ENCODE peak calls at places on chromosomes 16 and 17, in nine cellular contexts. J is neural progenitor cell; A is iPS-NIHi11; C is testis; E is globus pallidus; I is stimulated activated CD8-positive, alpha-beta memory T cell treated with anti-CD3 and anti-CD28 coated beads, Interleukin-12 subunit alpha, Interleukin-12 subunit beta, amount 100 ng/mL, for 4 hours; H is activated T-helper 1 cell treated with anti-CD3 and anti-CD28 coated beads, Interleukin-2, amount 50 U/mL, for 16 hours; Z is amniotic stem cell; M is BJ. R is an unnamed sample.

GRCh38 chr17:61997649-61998048 is 67.4 kb downstream of the MED13 start:
- DNase-seq in J (no peak), A (no peak), C (no peak), E (no peak), I (no peak), H (no peak), Z (peak), M (peak), R (no peak)

GRCh38 chr16:53968454-53968853 is 264.5 kb downstream of the FTO start:
- DNase-seq in J (no peak), A (no peak), C (no peak), E (no peak), I (no peak), H (no peak), Z (no peak), M (no peak), R (no peak)

GRCh38 chr16:49886554-49887121 is 30.7 kb upstream of the ZNF423 start:
- DNase-seq in J (no peak), A (no peak), C (no peak), E (no peak), I (no peak), H (no peak), Z (no peak), M (no peak), R (no peak)

GRCh38 chr17:38925263-38925995 is at the start of gene LASP1NB:
- DNase-seq in J (peak), A (peak), C (peak), E (peak), I (peak), H (no peak), Z (no peak), M (no peak), R (peak)

GRCh38 chr17:11300738-11301137 is 59.7 kb downstream of the SHISA6 start:
- DNase-seq in J (no peak), A (no peak), C (peak), E (no peak), I (no peak), H (no peak), Z (no peak), M (no peak), R (no peak)

GRCh38 chr17:1562178-1562643 is 381 bp downstream of the PITPNA start:
- DNase-seq in J (no peak), A (peak), C (no peak), E (no peak), I (no peak), H (peak), Z (no peak), M (no peak), R (peak)

GRCh38 chr17:65123757-65124675 is 13.2 kb upstream of the RGS9 start:
- DNase-seq in J (no peak), A (no peak), C (no peak), E (no peak), I (no peak), H (no peak), Z (no peak), M (no peak), R (no peak)

GRCh38 chr17:21249911-21250703 is 3.1 kb downstream of the NATD1 start:
- DNase-seq in J (no peak), A (no peak), C (no peak), E (no peak), I (no peak), H (no peak), Z (no peak), M (no peak), R (no peak)

GRCh38 chr17:17913695-17914332 is 58.4 kb downstream of the TOM1L2 start:
- DNase-seq in J (peak), A (peak), C (peak), E (no peak), I (no peak), H (no peak), Z (peak), M (peak), R (peak)

GRCh38 chr17:1830288-1830687 is 483 bp downstream of the RPA1 start:
- DNase-seq in J (peak), A (peak), C (no peak), E (peak), I (no peak), H (no peak), Z (no peak), M (no peak), R (no peak)

R was measured in adrenal gland.